ENCODE peak calls at places on chromosomes 5 and 9, in five cellular contexts. One of them, this sample, is unnamed. For H3K36me3, the result is how much of the 10 kb centered on the place peaks cover.

GRCh38 chr5:73928486-73928885 is 302.5 kb downstream of the ARHGEF28 start:
- DNase-seq in GM23248: no peak
- DNase-seq in CD8-positive, alpha-beta T cell: no peak
- DNase-seq in lung: no peak
- DNase-seq in bronchial epithelial cell: no peak
- DNase-seq in this sample: no peak

GRCh38 chr9:20981486-20981885 is 50.0 kb downstream of the HACD4 start:
- DNase-seq in GM23248: peak
- DNase-seq in CD8-positive, alpha-beta T cell: no peak
- DNase-seq in lung: no peak
- DNase-seq in bronchial epithelial cell: no peak
- DNase-seq in this sample: no peak

GRCh38 chr9:121472361-121472910 is 27.2 kb downstream of the GGTA1 start:
- DNase-seq in GM23248: no peak
- DNase-seq in CD8-positive, alpha-beta T cell: no peak
- DNase-seq in lung: no peak
- DNase-seq in bronchial epithelial cell: no peak
- DNase-seq in this sample: no peak

GRCh38 chr9:107784235-107784958 is 294.8 kb upstream of the KLF4 start:
- DNase-seq in GM23248: peak
- DNase-seq in CD8-positive, alpha-beta T cell: no peak
- DNase-seq in lung: peak
- DNase-seq in bronchial epithelial cell: peak
- DNase-seq in this sample: peak

GRCh38 chr5:109907751-109908150 is 218.0 kb downstream of the MAN2A1 start:
- DNase-seq in GM23248: peak
- DNase-seq in CD8-positive, alpha-beta T cell: no peak
- DNase-seq in lung: no peak
- DNase-seq in bronchial epithelial cell: peak
- DNase-seq in this sample: no peak

GRCh38 chr5:1724822-1725602 is 74.6 kb downstream of the MRPL36 start:
- DNase-seq in GM23248: no peak
- DNase-seq in CD8-positive, alpha-beta T cell: no peak
- DNase-seq in lung: no peak
- DNase-seq in bronchial epithelial cell: peak
- DNase-seq in this sample: no peak

GRCh38 chr9:99489043-99489378 is 266.9 kb downstream of the SEC61B start:
- DNase-seq in GM23248: peak
- DNase-seq in CD8-positive, alpha-beta T cell: no peak
- DNase-seq in lung: no peak
- DNase-seq in bronchial epithelial cell: peak
- DNase-seq in this sample: no peak

GRCh38 chr5:154197801-154198461 is 7.4 kb downstream of the GALNT10 start:
- DNase-seq in GM23248: peak
- DNase-seq in CD8-positive, alpha-beta T cell: peak
- DNase-seq in lung: peak
- DNase-seq in bronchial epithelial cell: peak
- DNase-seq in this sample: no peak

GRCh38 chr5:160621503-160621902 is 199.8 kb downstream of the PTTG1 start:
- DNase-seq in GM23248: no peak
- DNase-seq in CD8-positive, alpha-beta T cell: no peak
- DNase-seq in lung: no peak
- DNase-seq in bronchial epithelial cell: no peak
- DNase-seq in this sample: no peak

GRCh38 chr9:100099722-100100042 is 639 bp downstream of the INVS start:
- DNase-seq in GM23248: no peak
- DNase-seq in CD8-positive, alpha-beta T cell: no peak
- DNase-seq in lung: peak
- DNase-seq in bronchial epithelial cell: no peak
- DNase-seq in this sample: no peak

GRCh38 chr9:16824545-16825041 is 45.9 kb downstream of the BNC2 start:
- DNase-seq in GM23248: no peak
- DNase-seq in CD8-positive, alpha-beta T cell: no peak
- DNase-seq in lung: no peak
- DNase-seq in bronchial epithelial cell: peak
- DNase-seq in this sample: no peak

GRCh38 chr9:95506692-95507455 is 9.9 kb downstream of the PTCH1 start:
- DNase-seq in GM23248: peak
- DNase-seq in CD8-positive, alpha-beta T cell: peak
- DNase-seq in lung: no peak
- DNase-seq in bronchial epithelial cell: peak
- DNase-seq in this sample: peak

GRCh38 chr5:32487008-32487407 is 42.5 kb upstream of the ZFR start:
- DNase-seq in GM23248: no peak
- DNase-seq in CD8-positive, alpha-beta T cell: no peak
- DNase-seq in lung: no peak
- DNase-seq in bronchial epithelial cell: no peak
- DNase-seq in this sample: no peak

GRCh38 chr9:130106860-130107848 is 53.4 kb downstream of the GPR107 start:
- DNase-seq in GM23248: peak
- DNase-seq in CD8-positive, alpha-beta T cell: peak
- DNase-seq in lung: peak
- DNase-seq in bronchial epithelial cell: peak
- DNase-seq in this sample: peak

GRCh38 chr9:130104413-130105193 is 50.9 kb downstream of the GPR107 start:
- DNase-seq in GM23248: no peak
- DNase-seq in CD8-positive, alpha-beta T cell: no peak
- DNase-seq in lung: no peak
- DNase-seq in bronchial epithelial cell: no peak
- DNase-seq in this sample: no peak

GRCh38 chr9:130107955-130108354 is 54.2 kb downstream of the GPR107 start:
- DNase-seq in GM23248: no peak
- DNase-seq in CD8-positive, alpha-beta T cell: no peak
- DNase-seq in lung: no peak
- DNase-seq in bronchial epithelial cell: no peak
- DNase-seq in this sample: no peak

GRCh38 chr9:130100681-130101080 is 47.0 kb downstream of the GPR107 start:
- DNase-seq in GM23248: no peak
- DNase-seq in CD8-positive, alpha-beta T cell: no peak
- DNase-seq in lung: no peak
- DNase-seq in bronchial epithelial cell: no peak
- DNase-seq in this sample: no peak

GRCh38 chr9:130101963-130102362 is 48.3 kb downstream of the GPR107 start:
- DNase-seq in GM23248: no peak
- DNase-seq in CD8-positive, alpha-beta T cell: no peak
- DNase-seq in lung: no peak
- DNase-seq in bronchial epithelial cell: no peak
- DNase-seq in this sample: no peak
- H3K36me3 ChIP-seq in GM23248: under half
- H3K36me3 ChIP-seq in CD8-positive, alpha-beta T cell: under half
- H3K36me3 ChIP-seq in lung: under half
- H3K36me3 ChIP-seq in bronchial epithelial cell: under half
- H3K36me3 ChIP-seq in this sample: under half

GRCh38 chr5:6737043-6737941 is 24.1 kb downstream of the TENT4A start:
- DNase-seq in GM23248: no peak
- DNase-seq in CD8-positive, alpha-beta T cell: no peak
- DNase-seq in lung: no peak
- DNase-seq in bronchial epithelial cell: no peak
- DNase-seq in this sample: no peak

GRCh38 chr5:6736106-6736505 is 22.9 kb downstream of the TENT4A start:
- DNase-seq in GM23248: no peak
- DNase-seq in CD8-positive, alpha-beta T cell: no peak
- DNase-seq in lung: peak
- DNase-seq in bronchial epithelial cell: no peak
- DNase-seq in this sample: no peak

GRCh38 chr5:6734243-6734695 is 21.0 kb downstream of the TENT4A start:
- DNase-seq in GM23248: peak
- DNase-seq in CD8-positive, alpha-beta T cell: no peak
- DNase-seq in lung: no peak
- DNase-seq in bronchial epithelial cell: no peak
- DNase-seq in this sample: peak

GRCh38 chr5:6734781-6735180 is 21.5 kb downstream of the TENT4A start:
- DNase-seq in GM23248: no peak
- DNase-seq in CD8-positive, alpha-beta T cell: no peak
- DNase-seq in lung: no peak
- DNase-seq in bronchial epithelial cell: no peak
- DNase-seq in this sample: no peak

DNA sequence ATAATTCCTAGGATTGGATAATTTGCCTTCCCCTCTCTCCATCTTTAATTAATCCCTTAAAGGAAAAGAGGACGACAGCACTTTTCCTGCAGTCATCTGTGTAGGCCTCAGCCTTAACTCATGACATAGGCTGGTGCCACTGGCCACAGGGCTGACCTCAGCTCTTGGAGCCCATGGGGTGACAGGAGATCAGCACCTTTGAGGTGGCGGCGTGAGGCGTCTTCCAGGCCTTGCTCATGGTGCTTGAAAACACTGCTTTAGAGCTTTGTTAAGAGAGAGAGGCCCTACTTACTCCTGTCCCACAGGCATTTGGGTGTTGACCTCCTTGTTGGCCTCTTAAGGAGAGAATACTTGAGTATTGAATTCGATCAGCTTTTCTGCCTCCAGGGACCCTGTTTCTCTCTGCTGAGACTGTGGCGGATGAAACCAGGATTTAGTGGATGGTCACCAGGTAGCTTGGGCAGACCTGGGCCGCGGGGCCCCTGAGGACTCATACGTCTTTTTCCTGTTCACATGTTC is 23.4 kb downstream of the TENT4A start:
- DNase-seq in GM23248: no peak
- DNase-seq in CD8-positive, alpha-beta T cell: no peak
- DNase-seq in lung: no peak
- DNase-seq in bronchial epithelial cell: no peak
- DNase-seq in this sample: peak
- H3K36me3 ChIP-seq in GM23248: under half
- H3K36me3 ChIP-seq in CD8-positive, alpha-beta T cell: under half
- H3K36me3 ChIP-seq in lung: under half
- H3K36me3 ChIP-seq in bronchial epithelial cell: under half
- H3K36me3 ChIP-seq in this sample: under half

DNA sequence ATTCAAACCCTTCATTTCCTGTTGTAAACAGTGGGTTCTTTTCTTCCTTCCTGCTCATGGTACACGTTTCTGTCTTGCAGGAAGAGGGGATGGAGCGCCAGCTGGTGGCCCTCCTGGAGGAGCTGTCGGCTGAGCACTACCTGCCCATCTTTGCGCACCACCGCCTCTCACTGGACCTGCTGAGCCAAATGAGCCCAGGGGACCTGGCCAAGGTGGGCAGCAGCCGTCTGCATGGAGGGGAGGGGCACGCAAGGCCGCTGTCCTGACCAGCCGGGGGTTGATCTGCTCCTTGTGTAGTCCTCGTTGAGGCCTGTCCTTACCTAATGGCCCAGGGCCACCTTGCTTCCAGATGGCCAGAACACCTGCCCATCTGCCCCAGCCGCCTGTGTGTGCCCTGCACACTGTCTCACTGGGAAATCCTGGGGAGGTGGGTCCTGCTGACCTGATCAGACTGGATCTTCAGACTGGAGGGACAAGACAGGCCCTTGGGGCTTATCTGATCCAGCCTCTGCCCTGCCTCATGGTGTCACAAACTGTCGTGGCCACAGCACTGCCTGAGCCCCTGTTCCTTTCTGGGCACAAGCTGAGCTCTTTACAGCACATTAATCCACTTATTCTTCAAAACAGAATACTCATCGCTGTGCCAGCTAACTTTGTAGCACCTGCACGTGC is 44.7 kb downstream of the LRSAM1 start:
- DNase-seq in GM23248: no peak
- DNase-seq in CD8-positive, alpha-beta T cell: no peak
- DNase-seq in lung: no peak
- DNase-seq in bronchial epithelial cell: no peak
- DNase-seq in this sample: no peak
- H3K36me3 ChIP-seq in GM23248: under half
- H3K36me3 ChIP-seq in CD8-positive, alpha-beta T cell: under half
- H3K36me3 ChIP-seq in lung: under half
- H3K36me3 ChIP-seq in bronchial epithelial cell: under half
- H3K36me3 ChIP-seq in this sample: under half

GRCh38 chr5:133079048-133079447 is 27.2 kb downstream of the HSPA4 start:
- DNase-seq in GM23248: peak
- DNase-seq in CD8-positive, alpha-beta T cell: no peak
- DNase-seq in lung: no peak
- DNase-seq in bronchial epithelial cell: no peak
- DNase-seq in this sample: no peak
- H3K36me3 ChIP-seq in GM23248: under half
- H3K36me3 ChIP-seq in CD8-positive, alpha-beta T cell: under half
- H3K36me3 ChIP-seq in lung: under half
- H3K36me3 ChIP-seq in bronchial epithelial cell: under half
- H3K36me3 ChIP-seq in this sample: half or more

DNA sequence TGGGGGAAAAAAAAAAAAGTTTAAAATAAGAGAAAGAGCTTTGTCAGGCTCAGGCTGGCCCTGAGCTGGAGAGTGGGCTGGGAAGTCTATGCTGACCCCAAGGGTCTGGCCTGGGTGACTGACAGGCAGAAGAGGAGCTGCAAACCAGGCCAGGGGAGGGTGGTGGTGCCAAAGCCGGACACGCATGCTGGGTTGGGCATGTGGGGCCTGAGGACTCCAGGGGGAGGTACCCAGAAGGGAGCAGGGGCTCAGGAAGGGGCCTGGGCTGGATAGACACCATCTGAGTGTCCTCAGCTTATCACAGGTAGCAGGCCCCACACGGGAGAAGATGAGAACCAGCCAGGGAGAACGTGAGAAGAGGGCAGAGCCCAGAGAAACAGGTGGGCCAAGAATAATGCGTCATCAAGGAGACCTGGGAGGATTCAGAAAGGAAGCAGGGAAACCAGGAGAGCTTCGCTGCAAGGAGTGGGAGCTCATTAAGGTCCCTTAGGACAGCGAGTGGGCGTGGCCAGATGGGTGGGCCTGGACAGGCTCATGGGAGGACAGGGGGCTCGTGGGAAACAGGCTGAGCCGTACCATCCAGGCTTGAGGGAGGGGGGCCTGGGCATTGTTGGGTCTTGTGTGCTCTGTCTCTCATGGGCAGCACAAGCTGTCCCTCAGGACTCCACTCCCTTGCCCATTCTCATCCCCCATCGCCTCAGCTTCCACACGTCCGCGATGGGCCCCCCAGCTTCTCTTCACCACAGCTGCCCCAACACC is 16.0 kb downstream of the TMOD1 start:
- DNase-seq in GM23248: no peak
- DNase-seq in CD8-positive, alpha-beta T cell: no peak
- DNase-seq in lung: no peak
- DNase-seq in bronchial epithelial cell: no peak
- DNase-seq in this sample: no peak
- H3K36me3 ChIP-seq in GM23248: under half
- H3K36me3 ChIP-seq in CD8-positive, alpha-beta T cell: under half
- H3K36me3 ChIP-seq in lung: under half
- H3K36me3 ChIP-seq in bronchial epithelial cell: under half
- H3K36me3 ChIP-seq in this sample: under half

GRCh38 chr5:120507826-120508463 is 43.8 kb downstream of the PRR16 start:
- DNase-seq in GM23248: peak
- DNase-seq in CD8-positive, alpha-beta T cell: no peak
- DNase-seq in lung: no peak
- DNase-seq in bronchial epithelial cell: no peak
- DNase-seq in this sample: no peak
- H3K36me3 ChIP-seq in GM23248: under half
- H3K36me3 ChIP-seq in CD8-positive, alpha-beta T cell: under half
- H3K36me3 ChIP-seq in lung: under half
- H3K36me3 ChIP-seq in bronchial epithelial cell: under half
- H3K36me3 ChIP-seq in this sample: under half

This sample was measured in psoas muscle.